ENCODE peak calls at places on chromosomes 11 and 22, in four cellular contexts. W, Y, L and K are unnamed samples.

GRCh38 chr11:3122775-3123201 is 42.3 kb downstream of the OSBPL5 start:
- DNase-seq in L (no peak), W (no peak), Y (peak), K (no peak)

GRCh38 chr22:25629613-25630012 is 65.1 kb downstream of the GRK3 start:
- DNase-seq in W (no peak), L (no peak), Y (no peak), K (no peak)

GRCh38 chr11:9726313-9727022 is 62.6 kb downstream of the SWAP70 start:
- DNase-seq in Y (no peak), L (no peak), W (peak), K (peak)

GRCh38 chr11:12216100-12216499 is 105.7 kb downstream of the MICAL2 start:
- DNase-seq in W (no peak), L (no peak), Y (no peak), K (no peak)

GRCh38 chr22:47274196-47274595 is 511.7 kb downstream of the TBC1D22A start:
- DNase-seq in L (no peak), W (no peak), Y (no peak), K (no peak)

GRCh38 chr11:132610216-132610615 is 922.1 kb downstream of the OPCML start:
- DNase-seq in Y (no peak), W (no peak), L (no peak), K (peak)

GRCh38 chr22:25054943-25055511 is 102.5 kb downstream of the KIAA1671 start:
- DNase-seq in Y (no peak), W (no peak), L (no peak), K (no peak)

GRCh38 chr11:6476571-6476970 is 2.8 kb upstream of the TRIM3 start:
- DNase-seq in L (no peak), Y (no peak), W (no peak), K (no peak)

GRCh38 chr22:27719535-27720227 is 81.9 kb downstream of the MN1 start:
- DNase-seq in W (no peak), L (no peak), Y (peak), K (no peak)

GRCh38 chr22:24157783-24158170 is 23.5 kb upstream of the SUSD2 start:
- DNase-seq in Y (no peak), W (no peak), L (no peak), K (no peak)

GRCh38 chr11:70244698-70245097 is 25.8 kb upstream of the PPFIA1 start:
- DNase-seq in L (peak), Y (no peak), W (peak), K (peak)

GRCh38 chr22:19802001-19802880 is 41.7 kb downstream of the TBX1 start:
- DNase-seq in Y (no peak), L (no peak), W (no peak), K (no peak)

GRCh38 chr11:39541945-39542351 is 1917.5 kb downstream of the LRRC4C start:
- DNase-seq in L (no peak), Y (no peak), W (no peak), K (no peak)

GRCh38 chr22:36328635-36329216 is 59.0 kb downstream of the MYH9 start:
- DNase-seq in L (peak), W (peak), Y (peak), K (peak)

GRCh38 chr11:119195680-119196079 is 10.4 kb downstream of the NHERF4 start:
- DNase-seq in W (no peak), L (no peak), Y (no peak), K (no peak)

GRCh38 chr22:35219012-35219411 is 38.3 kb upstream of the HMGXB4 start:
- DNase-seq in Y (no peak), W (peak), L (no peak), K (no peak)

GRCh38 chr11:63491614-63492372 is 826 bp upstream of the PLAAT5 start:
- DNase-seq in L (no peak), W (no peak), Y (no peak), K (no peak)

GRCh38 chr11:63492441-63492840 is 1.5 kb upstream of the PLAAT5 start:
- DNase-seq in Y (no peak), W (no peak), L (no peak), K (no peak)

GRCh38 chr11:63489879-63490278 is 1.1 kb downstream of the PLAAT5 start:
- DNase-seq in L (no peak), Y (no peak), W (no peak), K (peak)

GRCh38 chr11:63490551-63491239 is at the start of gene PLAAT5:
- DNase-seq in Y (no peak), W (no peak), L (no peak), K (no peak)

GRCh38 chr11:63491240-63491587 is 247 bp upstream of the PLAAT5 start:
- DNase-seq in W (no peak), Y (no peak), L (no peak), K (no peak)
- H3K4me3 ChIP-seq in W (peak), Y (peak), L (peak), K (peak)

GRCh38 chr22:44676441-44677298 is 25.3 kb upstream of the PRR5 start:
- DNase-seq in Y (peak), W (no peak), L (no peak), K (no peak)
- H3K4me3 ChIP-seq in Y (no peak), W (no peak), L (no peak), K (no peak)

GRCh38 chr11:7903940-7904339 is 27.1 kb downstream of the OR10A6 start:
- DNase-seq in Y (no peak), W (no peak), L (no peak), K (no peak)
- H3K4me3 ChIP-seq in Y (no peak), W (no peak), L (no peak), K (no peak)

GRCh38 chr22:50145741-50146439 is 24.6 kb upstream of the PANX2 start:
- DNase-seq in W (no peak), L (no peak), Y (no peak), K (no peak)

GRCh38 chr22:50150161-50151129 is 20.1 kb upstream of the PANX2 start:
- DNase-seq in Y (no peak), W (no peak), L (no peak), K (no peak)

GRCh38 chr22:50148991-50149721 is 21.4 kb upstream of the PANX2 start:
- DNase-seq in Y (peak), W (no peak), L (no peak), K (no peak)

GRCh38 chr22:50146440-50147228 is 23.9 kb upstream of the PANX2 start:
- DNase-seq in L (no peak), W (peak), Y (peak), K (peak)

DNA sequence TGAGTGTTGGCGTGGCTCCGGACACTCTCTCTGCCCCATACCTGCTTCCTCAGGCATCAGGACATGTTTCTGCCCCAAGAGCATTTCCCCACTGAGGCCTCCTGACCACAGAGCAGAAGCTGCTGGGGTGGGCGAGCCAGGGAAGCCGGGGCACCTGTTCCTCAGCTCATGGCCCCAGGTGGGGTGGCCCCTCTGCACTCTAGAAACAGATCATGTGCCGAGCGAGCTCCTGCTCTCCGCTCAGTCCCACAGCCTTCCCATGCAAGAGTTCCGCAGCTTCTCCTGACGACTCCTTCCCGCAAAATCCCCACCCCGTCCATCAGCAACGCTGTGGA is 22.4 kb upstream of the PANX2 start:
- DNase-seq in Y (no peak), L (no peak), W (no peak), K (no peak)
- H3K4me3 ChIP-seq in Y (no peak), L (no peak), W (no peak), K (no peak)

DNA sequence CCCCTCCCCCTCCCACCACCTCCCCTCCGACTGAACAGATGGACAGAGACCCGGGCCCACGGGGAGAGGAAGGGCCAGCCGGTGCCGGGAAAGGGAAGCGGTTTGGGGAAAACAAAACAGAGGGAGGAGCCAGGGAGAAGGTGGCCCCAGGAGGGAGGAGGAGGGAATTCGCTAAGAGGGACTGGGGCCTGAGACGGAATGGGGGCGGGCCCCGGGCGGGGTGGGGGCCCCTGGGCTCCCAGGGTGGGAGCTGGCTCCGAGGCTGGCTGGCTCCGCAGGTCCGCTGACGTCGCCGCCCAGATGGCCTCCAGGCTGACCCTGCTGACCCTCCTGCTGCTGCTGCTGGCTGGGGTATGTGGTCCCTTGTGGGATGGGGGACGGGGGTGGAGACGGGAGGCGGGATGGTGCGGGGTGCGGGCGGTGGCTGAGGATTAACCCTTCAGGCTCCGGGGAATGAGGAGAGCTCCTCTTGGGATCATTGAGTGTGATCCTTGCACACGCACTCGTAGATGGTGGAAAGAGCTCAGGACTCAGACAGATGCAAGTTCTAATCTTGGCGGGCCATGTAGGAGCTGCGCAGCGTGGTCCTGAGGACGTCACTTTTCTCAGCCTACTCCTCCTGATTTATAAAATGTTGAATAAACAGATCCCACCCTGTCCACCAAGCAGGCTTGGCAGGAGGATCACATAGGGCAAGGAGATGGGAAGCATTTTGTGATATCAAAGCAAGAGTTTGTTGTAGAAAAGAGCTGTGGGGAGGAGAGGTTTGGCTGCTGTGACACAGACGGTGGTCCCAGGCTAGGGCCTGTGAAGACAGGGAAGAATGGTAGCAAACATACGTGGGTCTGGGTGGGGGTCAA is 716 bp downstream of the SERPING1 start:
- DNase-seq in L (no peak), Y (peak), W (no peak), K (peak)
- H3K4me3 ChIP-seq in L (peak), Y (peak), W (peak), K (peak)

GRCh38 chr22:37551981-37552380 is 8.3 kb upstream of the CDC42EP1 start:
- DNase-seq in W (no peak), L (no peak), Y (peak), K (no peak)

GRCh38 chr22:37553725-37554124 is 6.6 kb upstream of the CDC42EP1 start:
- DNase-seq in W (no peak), L (no peak), Y (no peak), K (no peak)

GRCh38 chr22:37549704-37550059 is 10.6 kb upstream of the CDC42EP1 start:
- DNase-seq in W (no peak), Y (peak), L (peak), K (no peak)

GRCh38 chr22:37555029-37555428 is 5.3 kb upstream of the CDC42EP1 start:
- DNase-seq in W (no peak), L (no peak), Y (no peak), K (no peak)

GRCh38 chr22:37552560-37553163 is 7.6 kb upstream of the CDC42EP1 start:
- DNase-seq in Y (peak), L (no peak), W (no peak), K (no peak)
- H3K4me3 ChIP-seq in Y (no peak), L (no peak), W (no peak), K (no peak)

DNA sequence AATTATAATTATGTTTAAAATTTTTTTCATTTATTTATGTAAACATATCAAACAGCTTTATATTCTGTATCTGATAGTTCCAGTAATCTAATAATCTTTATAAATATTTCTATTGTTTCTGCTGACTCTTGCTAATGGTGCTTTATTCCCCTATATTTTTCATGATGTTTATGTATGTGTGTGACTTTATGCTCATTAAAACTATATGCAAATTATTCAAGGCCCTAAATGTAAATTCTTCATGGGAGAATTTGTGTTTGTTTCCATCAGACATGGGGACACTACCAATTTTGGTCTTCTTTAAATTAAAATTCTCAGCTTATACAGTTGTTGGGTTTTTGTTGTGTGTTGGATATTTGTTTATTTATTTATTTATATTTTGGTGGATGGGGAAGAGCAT is 13.7 kb upstream of the ALKBH3 start:
- DNase-seq in Y (no peak), L (no peak), W (no peak), K (no peak)
- H3K4me3 ChIP-seq in Y (no peak), L (no peak), W (no peak), K (no peak)

DNA sequence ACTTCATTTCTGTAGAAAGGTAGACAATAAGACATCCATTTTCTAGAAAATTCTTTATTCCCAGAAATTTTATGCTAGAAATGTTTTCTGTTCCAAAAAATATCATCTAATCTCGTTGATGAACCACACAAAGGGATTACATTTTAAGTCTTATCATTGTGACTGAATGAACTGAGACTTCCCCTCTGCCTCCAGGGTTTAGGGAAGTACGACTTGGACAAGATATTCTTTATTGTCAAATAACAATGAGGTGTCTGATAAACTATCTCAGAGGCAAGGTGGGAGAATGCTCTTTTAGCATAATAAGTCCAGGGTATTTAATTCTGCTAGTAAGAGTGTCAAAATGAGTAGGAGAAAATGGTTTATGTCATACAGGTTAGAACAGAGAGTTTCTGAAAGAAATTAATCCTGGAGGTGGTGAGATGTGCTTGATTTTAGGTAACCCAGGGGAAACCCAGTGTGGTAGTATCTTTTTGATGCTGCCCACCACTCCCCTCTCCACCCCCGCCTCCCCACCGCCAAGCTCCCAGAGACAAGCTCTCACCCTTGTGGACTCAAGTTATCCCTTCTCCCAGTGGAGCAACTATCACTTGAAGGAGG is 100.6 kb downstream of the CD44 start:
- DNase-seq in Y (no peak), W (no peak), L (no peak), K (no peak)
- H3K4me3 ChIP-seq in Y (no peak), W (no peak), L (no peak), K (no peak)